ENCODE peak calls at places on chromosome 5, in six cellular contexts. W, V, P, L, K and Q are unnamed samples.

GRCh38 chr5:102833146-102833545 is 78.0 kb downstream of the PAM start:
- DNase-seq in W (peak), V (no peak), P (no peak), L (no peak), K (no peak), Q (no peak)

GRCh38 chr5:68740204-68740910 is 353.5 kb upstream of the SLC30A5 start:
- DNase-seq in W (no peak), V (no peak), P (no peak), L (no peak), K (no peak), Q (no peak)

GRCh38 chr5:38600334-38601045 is 44.0 kb upstream of the LIFR start:
- DNase-seq in W (peak), V (no peak), P (no peak), L (no peak), K (no peak), Q (no peak)

GRCh38 chr5:168557389-168557788 is 21.8 kb downstream of the PANK3 start:
- DNase-seq in W (no peak), V (no peak), P (no peak), L (no peak), K (no peak), Q (no peak)

GRCh38 chr5:132074091-132074771 is 642 bp downstream of the CSF2 start:
- DNase-seq in W (no peak), V (no peak), P (no peak), L (peak), K (no peak), Q (no peak)

GRCh38 chr5:68024426-68024825 is 191.1 kb upstream of the PIK3R1 start:
- DNase-seq in W (no peak), V (no peak), P (no peak), L (no peak), K (no peak), Q (no peak)

GRCh38 chr5:98934581-98934980 is 5.8 kb upstream of the CHD1 start:
- DNase-seq in W (peak), V (no peak), P (no peak), L (no peak), K (no peak), Q (no peak)

GRCh38 chr5:109312695-109313094 is 97.1 kb downstream of the PJA2 start:
- DNase-seq in W (no peak), V (no peak), P (no peak), L (no peak), K (no peak), Q (no peak)

GRCh38 chr5:177369913-177370487 is 12.3 kb downstream of the RGS14 start:
- DNase-seq in W (no peak), V (no peak), P (no peak), L (no peak), K (no peak), Q (no peak)

GRCh38 chr5:53674114-53674513 is 113.7 kb downstream of the NDUFS4 start:
- DNase-seq in W (no peak), V (no peak), P (no peak), L (no peak), K (no peak), Q (no peak)